ENCODE peak calls at places on chromosome 10, in six cellular contexts. Z is IMR-90, E is H9, D is H1, J is mesenchymal stem cell, Q is trophoblast cell. W is an unnamed sample.

GRCh38 chr10:22437620-22438588 is 92.6 kb downstream of the SPAG6 start:
- DNase-seq in Z (peak), Q (no peak), D (no peak), E (no peak), J (no peak), W (no peak)

GRCh38 chr10:60388709-60389241 is 900 bp downstream of the ANK3 start:
- DNase-seq in Q (no peak), Z (no peak), E (no peak), D (no peak), J (no peak), W (no peak)

GRCh38 chr10:22599048-22599561 is 115.3 kb downstream of the PIP4K2A start:
- DNase-seq in J (peak), Q (peak), Z (peak), D (no peak), E (no peak), W (no peak)

GRCh38 chr10:89029785-89030437 is 39.3 kb downstream of the FAS start:
- DNase-seq in Q (peak), D (peak), Z (peak), J (peak), E (peak), W (peak)

GRCh38 chr10:74151879-74152722 is 1.1 kb downstream of the ADK start:
- DNase-seq in E (no peak), Q (peak), Z (no peak), J (no peak), D (no peak), W (no peak)

GRCh38 chr10:37479469-37479868 is 354.1 kb downstream of the ANKRD30A start:
- DNase-seq in Q (no peak), Z (no peak), J (no peak), D (no peak), E (no peak), W (no peak)

GRCh38 chr10:125130260-125130659 is 30.1 kb downstream of the CTBP2 start:
- DNase-seq in Z (no peak), E (no peak), D (no peak), Q (no peak), J (no peak), W (no peak)

GRCh38 chr10:10516731-10517130 is 500.9 kb upstream of the CELF2 start:
- DNase-seq in Q (no peak), E (no peak), J (no peak), Z (no peak), D (no peak), W (no peak)

GRCh38 chr10:15341502-15342128 is 29.5 kb downstream of the FAM171A1 start:
- DNase-seq in Z (no peak), J (no peak), Q (no peak), D (no peak), E (no peak), W (no peak)

GRCh38 chr10:38118072-38118807 is 24.1 kb downstream of the ZNF37A start:
- DNase-seq in E (no peak), D (no peak), J (peak), Q (no peak), Z (peak), W (no peak)

GRCh38 chr10:31274310-31274709 is 44.7 kb upstream of the ZEB1 start:
- DNase-seq in Z (peak), D (no peak), Q (peak), J (peak), E (no peak), W (no peak)

GRCh38 chr10:88557659-88558058 is 25.5 kb downstream of the RNLS start:
- DNase-seq in J (peak), Q (no peak), Z (peak), D (no peak), E (no peak), W (no peak)

GRCh38 chr10:34884272-34884952 is 69.3 kb upstream of the PARD3 start:
- DNase-seq in E (no peak), Z (no peak), D (no peak), Q (peak), J (no peak), W (no peak)

GRCh38 chr10:106857728-106858127 is 306.8 kb downstream of the SORCS1 start:
- DNase-seq in Q (no peak), Z (no peak), D (no peak), J (no peak), E (no peak), W (no peak)

GRCh38 chr10:21750424-21750823 is 216.4 kb downstream of the MLLT10 start:
- DNase-seq in E (peak), Q (no peak), J (no peak), Z (no peak), D (no peak), W (no peak)

GRCh38 chr10:36474456-36474855 is 650.9 kb upstream of the ANKRD30A start:
- DNase-seq in Z (no peak), J (no peak), E (no peak), Q (no peak), D (no peak), W (no peak)

GRCh38 chr10:125172694-125173093 is 12.3 kb upstream of the CTBP2 start:
- DNase-seq in Z (no peak), J (no peak), Q (no peak), D (no peak), E (no peak), W (no peak)

GRCh38 chr10:79404231-79404609 is 41.2 kb downstream of the ZCCHC24 start:
- DNase-seq in E (no peak), Q (no peak), D (no peak), J (peak), Z (peak), W (no peak)

GRCh38 chr10:77983384-77984341 is 45.7 kb downstream of the POLR3A start:
- DNase-seq in Q (no peak), J (peak), D (no peak), Z (peak), E (no peak), W (no peak)

GRCh38 chr10:48448796-48449195 is 142.3 kb downstream of the MAPK8 start:
- DNase-seq in Q (no peak), E (no peak), Z (peak), J (peak), D (peak), W (no peak)

GRCh38 chr10:78729366-78729765 is 339.4 kb upstream of the ZMIZ1 start:
- DNase-seq in Z (no peak), D (no peak), Q (no peak), J (no peak), E (no peak), W (no peak)

GRCh38 chr10:31675726-31676125 is 252.9 kb downstream of the ARHGAP12 start:
- DNase-seq in Q (no peak), D (no peak), Z (no peak), E (no peak), J (no peak), W (no peak)

GRCh38 chr10:79113827-79114226 is 45.1 kb downstream of the ZMIZ1 start:
- DNase-seq in Q (no peak), D (no peak), Z (no peak), J (no peak), E (peak), W (no peak)

GRCh38 chr10:60338002-60338564 is 51.6 kb downstream of the ANK3 start:
- DNase-seq in Z (no peak), Q (no peak), J (no peak), D (no peak), E (no peak), W (no peak)

GRCh38 chr10:44352316-44353127 is 32.4 kb downstream of the CXCL12 start:
- DNase-seq in J (peak), E (no peak), D (no peak), Z (peak), Q (no peak), W (no peak)

GRCh38 chr10:46528675-46529615 is 27.5 kb downstream of the GPRIN2 start:
- DNase-seq in Q (no peak), D (no peak), E (no peak), Z (no peak), J (no peak), W (no peak)

GRCh38 chr10:69879628-69880257 is 78.0 kb downstream of the COL13A1 start:
- DNase-seq in E (no peak), D (no peak), J (no peak), Q (no peak), Z (no peak), W (no peak)

GRCh38 chr10:28496017-28496416 is 36.9 kb upstream of the WAC start:
- DNase-seq in Z (no peak), E (no peak), D (no peak), Q (peak), J (no peak), W (no peak)

GRCh38 chr10:117532451-117533107 is 10.0 kb upstream of the EMX2 start:
- DNase-seq in Z (no peak), Q (no peak), E (peak), D (no peak), J (no peak), W (no peak)

GRCh38 chr10:12505683-12506082 is 156.3 kb downstream of the CAMK1D start:
- DNase-seq in Z (no peak), D (no peak), Q (no peak), E (no peak), J (no peak), W (no peak)

GRCh38 chr10:32057041-32057372 is 782 bp upstream of the KIF5B start:
- DNase-seq in D (no peak), E (no peak), J (no peak), Q (no peak), Z (no peak), W (no peak)

GRCh38 chr10:43265799-43266721 is 805 bp downstream of the RASGEF1A start:
- DNase-seq in J (no peak), Q (peak), Z (no peak), D (peak), E (peak), W (no peak)

GRCh38 chr10:88994034-88994433 is 3.4 kb downstream of the FAS start:
- DNase-seq in D (no peak), Z (peak), E (no peak), J (no peak), Q (peak), W (no peak)

GRCh38 chr10:15123749-15124184 is 26.6 kb downstream of the RPP38 start:
- DNase-seq in J (peak), E (no peak), D (no peak), Z (peak), Q (no peak), W (no peak)

GRCh38 chr10:103806376-103807320 is 48.7 kb downstream of the SH3PXD2A start:
- DNase-seq in Z (no peak), E (no peak), Q (no peak), D (no peak), J (no peak), W (no peak)
- H3K23ac ChIP-seq in Z (no peak), E (no peak), Q (no peak), D (no peak), J (no peak), W (no peak)

DNA sequence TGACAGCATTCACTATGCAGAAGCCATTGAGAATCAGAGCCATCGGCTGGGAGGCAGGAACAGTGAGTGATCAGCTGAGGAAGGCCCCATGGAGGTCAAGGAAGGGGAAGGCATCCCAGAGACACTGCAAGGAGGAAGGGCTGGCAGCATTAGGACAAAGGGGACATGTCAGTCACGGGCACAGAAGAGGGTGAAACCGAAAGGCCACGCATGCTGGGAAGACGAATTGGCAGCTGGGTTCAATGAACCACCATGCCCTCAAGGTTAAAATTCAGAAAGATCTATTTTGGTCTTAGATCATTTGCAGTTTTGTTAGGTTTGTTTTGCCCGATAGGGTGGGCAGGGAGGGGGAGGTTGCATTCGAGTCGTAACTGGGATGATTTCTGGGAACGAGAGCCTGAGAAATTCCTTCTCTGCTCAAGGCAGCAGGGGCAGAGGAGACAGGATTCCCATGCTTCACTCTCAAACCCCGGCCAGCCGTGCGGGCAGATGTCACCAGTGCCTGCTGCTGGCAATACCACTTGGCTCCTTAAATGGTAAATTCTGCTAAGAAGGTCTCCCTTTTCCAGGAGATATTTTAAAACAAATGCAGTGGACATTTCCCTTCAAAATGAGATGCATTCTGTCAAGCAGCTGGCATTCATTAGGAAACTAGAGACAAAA is 57.7 kb downstream of the ASB13 start:
- DNase-seq in Q (no peak), Z (no peak), J (no peak), E (no peak), D (no peak), W (no peak)
- H2AFZ ChIP-seq in Q (no peak), Z (peak), J (no peak), E (no peak), D (no peak), W (peak)

DNA sequence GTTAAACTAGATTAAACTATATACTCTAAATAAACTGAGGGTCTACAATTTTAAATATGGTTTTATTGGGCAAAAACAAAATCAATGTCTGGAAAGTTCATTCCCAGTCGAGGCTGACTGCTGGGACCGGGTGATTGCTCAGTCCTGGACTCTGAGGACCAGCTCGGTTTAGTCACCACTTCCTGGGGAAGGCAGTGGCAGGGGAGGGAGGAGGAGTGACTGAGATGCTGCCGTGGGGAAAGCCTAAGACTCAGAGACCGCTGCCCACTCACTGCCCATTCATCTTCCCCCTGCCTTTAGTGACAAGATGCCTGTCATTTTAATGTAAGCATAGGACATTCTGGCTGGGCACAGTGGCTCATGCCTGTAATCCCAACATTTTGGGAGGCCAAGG is 29.0 kb downstream of the ATOH7 start:
- DNase-seq in E (no peak), J (peak), Q (no peak), Z (peak), D (no peak), W (no peak)
- H4K91ac ChIP-seq in E (no peak), J (no peak), Q (no peak), Z (no peak), D (no peak), W (no peak)

DNA sequence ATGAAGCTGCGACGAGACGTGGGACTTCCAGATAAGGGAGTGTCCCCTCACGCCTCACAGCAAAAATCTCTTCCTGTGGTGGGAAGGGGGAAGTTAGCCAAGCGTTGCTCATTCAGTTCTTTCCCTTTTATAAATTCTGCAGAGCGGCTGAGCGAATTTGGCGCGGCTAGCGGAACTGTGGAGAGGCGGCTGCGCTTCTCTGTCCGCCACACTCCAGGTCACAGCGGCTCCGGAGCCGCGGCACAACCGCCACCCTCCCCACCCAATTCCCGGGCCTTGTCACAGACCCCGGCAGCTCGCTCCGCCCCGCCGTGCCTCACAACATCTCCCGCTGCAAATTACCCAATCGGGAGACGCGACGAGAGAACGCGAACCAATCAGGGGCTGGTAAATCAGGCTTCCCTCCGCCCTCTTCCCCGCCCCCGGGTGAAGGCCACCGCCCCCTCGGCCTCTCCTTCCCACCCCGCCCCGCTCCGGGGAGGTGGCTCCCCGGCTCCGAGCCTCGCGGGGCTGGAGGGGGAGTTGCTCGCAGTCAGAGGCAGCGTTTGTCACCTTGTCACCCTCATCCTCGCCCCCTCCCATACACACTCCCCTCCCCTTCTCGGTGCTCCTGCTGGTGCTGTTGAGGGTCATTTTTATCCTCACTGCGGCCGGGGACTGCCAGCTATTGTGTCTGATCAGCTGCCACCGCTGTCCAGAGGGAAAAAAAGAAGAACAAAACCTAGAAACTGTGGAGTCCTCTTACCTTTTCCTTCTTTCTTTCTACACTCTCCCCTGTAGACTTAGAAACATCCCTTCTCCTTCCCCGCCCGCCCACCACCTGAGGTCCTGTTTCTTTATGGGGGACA is 918 bp upstream of the ARHGAP21 start:
- DNase-seq in J (peak), Q (peak), E (peak), D (peak), Z (peak), W (peak)
- H3K23ac ChIP-seq in J (peak), Q (peak), E (no peak), D (no peak), Z (peak), W (peak)

GRCh38 chr10:6917125-6917524 is 337.0 kb upstream of the PRKCQ start:
- DNase-seq in J (no peak), Q (peak), Z (no peak), E (no peak), D (no peak), W (no peak)
- H2AFZ ChIP-seq in J (no peak), Q (no peak), Z (no peak), E (no peak), D (no peak), W (no peak)

DNA sequence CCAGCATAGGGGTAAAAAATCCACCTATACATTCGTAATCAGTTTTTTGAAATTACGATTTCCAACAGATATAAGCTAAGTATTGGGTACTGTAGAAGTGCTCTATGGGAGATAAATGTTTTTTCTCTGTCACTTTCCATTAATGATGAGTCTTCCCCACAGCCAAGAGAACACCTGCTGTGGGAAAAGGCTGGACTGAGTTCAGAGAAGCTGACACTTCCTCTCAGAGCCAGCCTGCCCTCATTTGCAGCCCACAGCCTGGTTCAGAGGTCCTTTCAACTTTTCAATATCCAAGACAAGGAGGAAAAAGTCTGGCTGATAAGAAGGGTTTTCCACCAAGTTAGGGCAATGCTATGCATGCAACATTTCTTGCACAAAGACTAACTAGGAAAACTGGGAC is 64.5 kb upstream of the DNAJB12 start:
- DNase-seq in Q (no peak), E (no peak), Z (no peak), J (no peak), D (no peak), W (no peak)
- H4K91ac ChIP-seq in Q (no peak), E (no peak), Z (no peak), J (no peak), D (no peak), W (no peak)

DNA sequence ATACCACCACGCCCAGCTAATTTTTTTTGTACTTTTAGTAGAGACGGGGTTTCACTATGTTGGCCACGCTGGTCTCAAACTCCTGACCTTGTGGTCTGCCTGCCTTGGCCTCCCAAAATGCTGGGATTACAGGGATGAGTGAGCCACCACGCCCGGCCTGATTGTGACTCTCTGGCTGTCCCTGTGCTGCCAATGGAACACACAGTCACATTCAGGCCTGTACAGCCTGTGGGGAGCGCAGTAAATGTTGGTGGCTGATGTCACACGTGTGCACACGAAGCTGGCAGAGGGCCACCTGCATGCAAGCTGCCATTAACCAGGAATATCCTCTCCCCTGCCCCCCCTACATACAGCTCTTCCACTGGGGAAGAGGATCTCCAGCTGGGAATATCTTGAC is 22.1 kb downstream of the POLL start:
- DNase-seq in E (peak), Z (no peak), Q (no peak), D (no peak), J (no peak), W (no peak)
- H3K23ac ChIP-seq in E (no peak), Z (peak), Q (no peak), D (no peak), J (peak), W (peak)

GRCh38 chr10:16788778-16789177 is 28.4 kb downstream of the RSU1 start:
- DNase-seq in Z (no peak), D (no peak), E (no peak), J (no peak), Q (no peak), W (peak)
- H2AFZ ChIP-seq in Z (no peak), D (no peak), E (no peak), J (no peak), Q (no peak), W (peak)

GRCh38 chr10:18469125-18469524 is 182.3 kb downstream of the NSUN6 start:
- DNase-seq in J (no peak), Z (no peak), Q (no peak), D (no peak), E (no peak), W (no peak)
- H4K91ac ChIP-seq in J (no peak), Z (no peak), Q (no peak), D (no peak), E (no peak), W (no peak)

GRCh38 chr10:126907423-126907970 is 2.3 kb downstream of the DOCK1 start:
- DNase-seq in Q (no peak), J (no peak), E (peak), D (no peak), Z (no peak), W (no peak)
- H3K23ac ChIP-seq in Q (no peak), J (no peak), E (no peak), D (no peak), Z (no peak), W (peak)